ENCODE peak calls at places on chromosome X, in six cellular contexts. H, I, F, Q, B and G are unnamed samples.

GRCh38 chrX:1521459-1521956 is 15.5 kb downstream of the P2RY8 start:
- DNase-seq in H (no peak), Q (peak), B (no peak), F (no peak), I (peak), G (no peak)

GRCh38 chrX:123964155-123964554 is 2.6 kb downstream of the STAG2 start:
- DNase-seq in Q (no peak), F (no peak), B (no peak), H (peak), I (no peak), G (no peak)

GRCh38 chrX:7330971-7331746 is 183.2 kb upstream of the PUDP start:
- DNase-seq in B (no peak), Q (no peak), F (peak), I (no peak), H (peak), G (no peak)

GRCh38 chrX:2479420-2479780 is 21.4 kb downstream of the DHRSX start:
- DNase-seq in F (no peak), H (no peak), I (no peak), B (no peak), Q (no peak), G (no peak)

GRCh38 chrX:23373129-23373804 is 38.6 kb downstream of the PTCHD1 start:
- DNase-seq in Q (no peak), B (no peak), H (peak), I (no peak), F (peak), G (no peak)

GRCh38 chrX:47151428-47151827 is 6.4 kb downstream of the RBM10 start:
- DNase-seq in B (no peak), H (no peak), I (no peak), Q (no peak), F (no peak), G (no peak)

GRCh38 chrX:134661295-134661694 is 3.0 kb upstream of the PLAC1 start:
- DNase-seq in F (no peak), B (no peak), Q (no peak), H (no peak), I (no peak), G (no peak)

GRCh38 chrX:150036181-150036580 is 97.9 kb upstream of the EOLA2 start:
- DNase-seq in B (no peak), I (no peak), Q (no peak), H (peak), F (peak), G (no peak)

GRCh38 chrX:95076449-95076848 is 1402.4 kb downstream of the FAM133A start:
- DNase-seq in Q (peak), B (peak), H (peak), F (no peak), I (no peak), G (peak)

GRCh38 chrX:108420481-108420880 is 17.7 kb downstream of the COL4A6 start:
- DNase-seq in Q (no peak), H (no peak), F (no peak), I (no peak), B (no peak), G (no peak)

GRCh38 chrX:7596822-7597221 is 246.1 kb upstream of the VCX start:
- DNase-seq in F (no peak), B (no peak), I (no peak), Q (no peak), H (no peak), G (no peak)

GRCh38 chrX:43962636-43963035 is 10.6 kb downstream of the NDP start:
- DNase-seq in I (no peak), F (no peak), Q (no peak), H (no peak), B (no peak), G (no peak)

GRCh38 chrX:49155243-49155899 is 7.2 kb upstream of the MAGIX start:
- DNase-seq in Q (peak), I (peak), H (peak), B (peak), F (no peak), G (peak)
- H3K4me3 ChIP-seq in Q (peak), I (peak), H (peak), B (peak), F (no peak), G (peak)

DNA sequence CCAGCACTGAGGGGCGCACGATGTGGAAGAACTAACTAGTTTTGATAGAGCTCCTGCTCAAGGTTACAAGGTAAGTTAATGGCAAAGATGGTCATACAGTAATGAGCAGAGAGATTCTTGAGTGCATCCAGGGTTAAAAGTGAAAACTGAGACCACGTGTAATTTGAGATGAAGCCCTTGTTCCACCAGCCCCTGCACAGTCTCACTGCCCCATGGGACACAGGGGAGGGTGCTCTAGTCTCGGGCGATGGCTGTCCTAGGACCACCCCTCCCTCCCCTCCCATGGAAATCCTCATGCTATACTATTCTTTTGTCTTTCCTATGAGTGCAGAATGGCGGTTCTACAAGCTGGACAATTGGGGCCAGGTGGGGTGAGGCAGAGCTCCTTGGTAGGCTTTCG is 1.8 kb downstream of the G6PD start:
- DNase-seq in H (no peak), I (no peak), B (no peak), F (no peak), Q (no peak), G (no peak)
- H3K4me3 ChIP-seq in H (peak), I (no peak), B (no peak), F (no peak), Q (no peak), G (no peak)

GRCh38 chrX:151974336-151975227 is at the start of gene GABRE:
- DNase-seq in I (no peak), H (peak), Q (peak), F (no peak), B (peak), G (no peak)
- H3K4me3 ChIP-seq in I (no peak), H (peak), Q (peak), F (peak), B (peak), G (no peak)

GRCh38 chrX:115030635-115031034 is 13.2 kb upstream of the IL13RA2 start:
- DNase-seq in Q (no peak), H (no peak), B (no peak), I (no peak), F (no peak), G (no peak)
- H3K4me3 ChIP-seq in Q (no peak), H (no peak), B (no peak), I (no peak), F (no peak), G (no peak)

DNA sequence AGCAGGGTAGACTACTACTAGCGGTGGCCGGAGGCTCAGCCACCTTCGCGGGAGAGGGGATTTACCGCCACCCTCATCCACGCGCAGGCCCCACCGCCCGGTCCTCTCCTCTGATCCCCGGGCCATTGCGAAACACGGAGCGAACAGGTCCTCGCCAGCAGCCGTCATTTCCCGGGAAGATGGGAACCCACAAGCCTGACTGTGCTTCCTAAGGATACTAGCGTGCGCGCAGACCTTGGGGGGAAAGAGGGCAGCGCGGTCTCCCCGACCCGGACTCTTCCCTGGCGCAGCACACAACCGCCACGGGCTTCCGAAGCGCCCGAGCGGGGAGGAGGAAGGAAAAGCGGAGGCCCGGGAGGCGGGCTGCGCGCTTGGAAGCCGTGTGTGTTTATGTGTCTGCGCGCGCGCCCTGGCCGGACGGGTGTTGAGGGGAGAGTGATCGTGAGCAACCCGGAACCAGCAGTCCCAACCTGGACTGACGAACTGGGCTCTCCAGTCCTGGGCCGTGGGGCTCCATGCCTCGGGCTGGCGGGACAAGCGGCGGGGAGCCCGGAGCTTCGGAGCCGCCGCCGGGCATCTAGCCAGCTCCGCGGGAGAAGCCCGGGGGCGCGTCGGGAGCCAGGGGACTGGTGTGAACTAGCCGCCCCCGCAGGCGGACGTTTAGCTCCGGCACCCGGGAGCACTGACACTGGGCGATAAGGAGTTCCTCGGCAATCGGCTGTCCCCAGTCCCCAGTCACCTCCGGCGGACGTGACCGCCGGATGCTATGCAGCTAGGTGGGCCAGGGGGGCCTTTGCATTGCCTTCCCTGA is 74.6 kb upstream of the BCOR start:
- DNase-seq in Q (peak), F (no peak), I (no peak), H (peak), B (peak), G (no peak)
- H3K4me3 ChIP-seq in Q (peak), F (peak), I (peak), H (peak), B (peak), G (no peak)

DNA sequence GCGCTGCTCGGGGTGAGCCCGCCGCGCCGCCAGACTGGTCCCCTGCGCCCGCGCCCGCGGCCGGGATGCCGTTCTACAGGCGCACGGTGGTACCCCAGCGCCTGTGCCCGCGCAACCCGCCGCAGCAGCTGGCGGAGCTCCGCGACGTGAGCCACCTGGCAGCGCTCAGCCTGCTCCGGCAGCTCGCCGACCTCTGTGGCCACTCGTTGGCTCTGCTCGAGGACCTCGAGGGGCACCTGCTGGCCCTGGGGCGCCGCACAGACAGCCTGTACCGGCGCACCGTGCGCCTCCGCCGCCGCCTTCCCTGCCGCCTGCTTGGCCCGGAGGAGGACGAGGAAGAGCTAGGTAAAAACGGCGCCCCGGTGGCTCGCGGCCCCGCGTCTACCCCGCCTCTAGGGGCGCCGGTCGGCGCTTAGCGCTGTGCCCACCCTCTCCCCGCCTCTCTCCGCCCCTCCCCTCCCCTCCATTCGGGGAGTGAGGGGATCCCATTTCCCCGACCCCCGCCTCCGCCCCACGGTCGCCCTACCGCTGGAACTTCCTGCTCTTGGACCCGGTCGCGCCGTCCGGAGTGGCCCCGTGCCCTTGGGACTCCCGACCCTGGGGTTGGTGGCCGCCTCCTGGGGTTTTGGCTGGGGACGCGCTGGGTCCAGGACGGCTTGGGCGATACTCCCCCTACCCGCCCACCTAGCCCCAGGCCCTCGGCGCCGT is 532 bp downstream of the NHSL2 start:
- DNase-seq in H (no peak), Q (peak), B (peak), I (no peak), F (no peak), G (peak)
- H3K4me3 ChIP-seq in H (peak), Q (peak), B (peak), I (no peak), F (peak), G (peak)